ENCODE peak calls at places on chromosomes 4 and X, in five cellular contexts. X is fibroblast of mammary gland, P is left ventricle myocardium inferior, C is right lobe of liver, F is upper lobe of left lung. N is an unnamed sample.

GRCh38 chr4:74549936-74550335 is 105.0 kb downstream of the AREG start:
- DNase-seq in X (peak; percentile 62), P (no peak), C (no peak), F (no peak), N (no peak)

GRCh38 chr4:158302076-158302866 is 92.0 kb downstream of the TMEM144 start:
- DNase-seq in X (peak; percentile 88), P (no peak), C (no peak), F (no peak), N (no peak)

GRCh38 chrX:15500497-15500966 is at the start of gene BMX:
- DNase-seq in X (peak; percentile 13), P (peak; percentile 23), C (no peak), F (peak; percentile 33), N (no peak)

GRCh38 chr4:24471623-24472510 is 112.5 kb downstream of the DHX15 start:
- DNase-seq in X (no peak), P (peak; percentile 25), C (peak; percentile 41), F (no peak), N (no peak)

GRCh38 chrX:40646489-40647306 is 663 bp downstream of the CXorf38 start:
- DNase-seq in X (peak; percentile 43), P (peak; percentile 30), C (peak; percentile 54), F (peak; percentile 50), N (peak; percentile 29)

GRCh38 chr4:40553995-40554394 is 75.7 kb downstream of the RBM47 start:
- DNase-seq in X (no peak), P (no peak), C (no peak), F (peak; percentile 41), N (no peak)

GRCh38 chr4:26268246-26268645 is 52.6 kb upstream of the RBPJ start:
- DNase-seq in X (no peak), P (no peak), C (no peak), F (no peak), N (no peak)

GRCh38 chr4:25308266-25308665 is 4.3 kb upstream of the ZCCHC4 start:
- DNase-seq in X (no peak), P (no peak), C (no peak), F (no peak), N (no peak)

GRCh38 chr4:113457886-113458285 is 303.7 kb downstream of the CAMK2D start:
- DNase-seq in X (no peak), P (no peak), C (no peak), F (no peak), N (no peak)
- TF ChIP-seq CTCF in X (no peak), P (no peak), C (no peak), F (no peak), N (no peak)

GRCh38 chr4:139704915-139705485 is 39.4 kb downstream of the MGST2 start:
- DNase-seq in X (peak; percentile 32), P (no peak), C (no peak), F (no peak), N (no peak)
- TF ChIP-seq CTCF in X (peak; percentile 29), P (no peak), C (peak; percentile 28), F (no peak), N (no peak)

GRCh38 chr4:11463707-11464106 is 35.0 kb upstream of the HS3ST1 start:
- DNase-seq in X (no peak), P (no peak), C (no peak), F (no peak), N (no peak)
- TF ChIP-seq CTCF in X (no peak), P (no peak), C (no peak), F (no peak), N (no peak)

DNA sequence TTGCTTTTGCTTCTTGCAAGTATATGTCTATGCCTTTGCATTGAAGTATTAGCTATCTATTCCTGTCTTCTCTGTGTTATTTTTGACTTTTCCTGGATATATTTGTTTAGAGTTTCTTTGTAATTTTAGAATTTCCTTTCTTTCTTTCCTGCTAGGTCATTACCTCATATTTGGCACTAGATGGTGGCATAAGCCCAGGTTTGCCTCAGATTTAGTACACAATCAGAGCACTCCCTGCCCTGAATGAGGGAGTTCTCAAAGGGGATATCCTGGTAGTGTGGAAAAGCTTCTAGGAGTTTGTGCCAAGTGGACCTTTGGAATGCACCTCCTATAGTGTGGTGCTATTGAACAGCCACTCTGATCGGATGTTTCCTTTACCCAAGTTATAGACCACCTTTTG is 181.6 kb downstream of the UGT8 start:
- DNase-seq in X (peak; percentile 17), P (no peak), C (no peak), F (no peak), N (no peak)
- TF ChIP-seq CTCF in X (peak; percentile 18), P (no peak), C (no peak), F (no peak), N (no peak)

DNA sequence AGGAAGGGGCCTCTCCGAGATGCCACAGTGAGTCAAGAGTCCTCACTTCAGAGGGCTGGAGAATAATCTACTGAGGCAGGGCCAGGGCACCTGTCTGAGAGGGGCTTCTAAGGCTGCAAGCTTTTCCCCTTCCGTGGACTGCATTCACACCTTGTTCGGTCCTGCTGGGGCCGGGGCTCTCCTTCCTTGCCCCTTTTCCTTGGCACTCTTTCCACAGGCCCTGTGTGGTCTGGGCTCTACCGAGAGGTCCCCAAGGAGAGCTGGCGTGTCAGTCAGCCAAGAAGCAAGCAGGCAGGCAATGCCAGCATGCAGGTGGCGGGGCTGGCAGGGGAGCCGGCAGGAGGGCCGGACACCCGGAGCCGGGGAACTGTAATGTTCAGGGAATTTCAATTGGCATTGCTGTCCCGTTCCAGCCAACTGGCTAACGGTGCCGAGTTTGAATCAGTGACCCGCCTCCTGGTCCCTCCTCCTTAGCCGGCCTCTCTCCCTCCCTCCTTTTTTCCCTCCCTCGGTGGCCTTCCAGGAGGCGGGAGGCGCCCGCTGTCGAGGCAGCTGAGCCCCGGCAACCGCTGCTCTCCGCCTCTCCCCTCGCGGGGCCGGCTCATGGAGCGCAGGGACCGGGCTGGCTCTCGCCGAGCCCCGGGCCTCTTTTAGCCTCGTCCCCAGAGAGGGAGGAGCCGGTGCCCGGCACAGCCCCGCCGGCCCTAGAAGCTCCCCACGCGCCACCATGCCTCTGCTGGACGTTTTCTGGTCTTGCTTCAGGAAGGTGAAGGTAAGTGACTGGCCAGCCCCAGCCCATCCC is at the start of gene STARD8:
- DNase-seq in X (peak; percentile 52), P (peak; percentile 24), C (peak; percentile 49), F (peak; percentile 25), N (no peak)
- TF ChIP-seq CTCF in X (no peak), P (no peak), C (no peak), F (no peak), N (no peak)

DNA sequence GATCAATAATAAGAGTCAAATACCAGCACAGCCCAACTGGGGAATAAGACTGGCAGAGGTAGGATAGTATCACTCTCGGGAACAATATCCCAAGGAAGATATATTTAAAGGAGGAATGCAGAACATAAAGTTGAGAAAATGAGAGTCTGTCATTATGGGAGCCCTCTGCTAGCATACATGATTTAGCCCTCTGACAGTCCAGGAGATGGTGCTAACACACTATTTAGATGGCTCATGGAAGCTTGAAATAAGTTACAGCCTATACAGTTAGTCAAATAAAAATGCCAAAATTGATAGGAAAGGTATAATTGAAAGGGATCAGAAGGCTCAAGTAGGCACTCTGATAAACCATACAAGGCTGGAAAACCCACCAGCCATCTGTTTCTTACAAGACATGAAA is 201.0 kb upstream of the NEIL3 start:
- DNase-seq in X (peak; percentile 60), P (no peak), C (no peak), F (no peak), N (no peak)
- TF ChIP-seq CTCF in X (peak; percentile 63), P (no peak), C (no peak), F (no peak), N (no peak)

GRCh38 chr4:176150283-176150682 is 45.1 kb downstream of the SPATA4 start:
- DNase-seq in X (peak; percentile 58), P (no peak), C (no peak), F (no peak), N (no peak)
- TF ChIP-seq CTCF in X (peak; percentile 32), P (peak; percentile 61), C (peak; percentile 29), F (no peak), N (no peak)